ENCODE peak calls at places on chromosome 6, in four cellular contexts. S, U, X and Q are unnamed samples.

GRCh38 chr6:85620308-85620707 is 22.4 kb downstream of the SYNCRIP start:
- DNase-seq in X (no peak), S (no peak), U (no peak), Q (no peak)

GRCh38 chr6:161866570-161866969 is 592.7 kb upstream of the AGPAT4 start:
- DNase-seq in U (no peak), S (no peak), X (no peak), Q (no peak)

GRCh38 chr6:116497089-116497676 is 14.3 kb upstream of the CALHM5 start:
- DNase-seq in U (no peak), S (peak), X (no peak), Q (no peak)

GRCh38 chr6:72461144-72461543 is 160.7 kb upstream of the KCNQ5 start:
- DNase-seq in S (no peak), U (no peak), X (no peak), Q (no peak)

GRCh38 chr6:31651602-31652191 is 764 bp downstream of the BAG6 start:
- DNase-seq in S (no peak), X (peak), U (peak), Q (peak)

GRCh38 chr6:154410619-154411044 is 54.0 kb upstream of the IPCEF1 start:
- DNase-seq in U (peak), S (peak), X (peak), Q (peak)

GRCh38 chr6:132931937-132932336 is 117.6 kb downstream of the RPS12 start:
- DNase-seq in X (peak), S (no peak), U (no peak), Q (no peak)

GRCh38 chr6:38080349-38080748 is 260.8 kb downstream of the ZFAND3 start:
- DNase-seq in U (no peak), S (no peak), X (no peak), Q (no peak)

GRCh38 chr6:164928366-164929154 is 380.8 kb downstream of the C6orf118 start:
- DNase-seq in S (no peak), X (no peak), U (no peak), Q (no peak)

GRCh38 chr6:15498640-15499039 is 164.2 kb downstream of the DTNBP1 start:
- DNase-seq in S (peak), U (no peak), X (no peak), Q (no peak)

GRCh38 chr6:20447157-20447556 is 45.5 kb downstream of the E2F3 start:
- DNase-seq in U (no peak), X (no peak), S (no peak), Q (no peak)

GRCh38 chr6:96299525-96299924 is 222.1 kb upstream of the UFL1 start:
- DNase-seq in S (no peak), X (no peak), U (no peak), Q (no peak)

GRCh38 chr6:141437685-141438084 is 695.0 kb upstream of the GJE1 start:
- DNase-seq in S (no peak), U (no peak), X (no peak), Q (no peak)
- TF ChIP-seq POLR2A in S (no peak), U (no peak), X (no peak), Q (no peak)

DNA sequence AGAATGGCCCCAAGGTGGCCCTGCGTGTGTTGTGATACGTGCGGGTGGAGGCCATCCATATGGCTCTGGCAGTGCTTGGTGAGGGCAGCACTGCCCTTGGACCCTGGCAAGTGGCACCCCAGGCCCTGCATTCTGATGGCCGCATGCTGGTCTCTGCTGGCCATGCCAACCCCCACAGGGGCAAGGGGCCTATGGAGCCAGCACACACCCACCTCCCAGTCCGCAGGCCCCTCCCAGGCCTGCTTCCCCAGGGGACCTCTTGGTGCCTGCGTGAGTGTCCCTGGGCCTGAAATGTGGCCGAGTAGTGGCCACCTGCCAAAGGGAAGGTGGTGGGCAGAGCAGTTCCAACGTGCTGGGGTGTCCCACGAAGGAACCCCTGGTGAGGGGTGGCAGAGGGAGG is 17.6 kb downstream of the NQO2 start:
- DNase-seq in U (no peak), X (no peak), S (no peak), Q (no peak)
- TF ChIP-seq POLR2A in U (no peak), X (no peak), S (no peak), Q (no peak)

GRCh38 chr6:123768939-123769338 is 34.7 kb upstream of the NKAIN2 start:
- DNase-seq in U (no peak), S (no peak), X (no peak), Q (no peak)
- TF ChIP-seq POLR2A in U (no peak), S (no peak), X (no peak), Q (no peak)

GRCh38 chr6:32867022-32867477 is 13.1 kb downstream of the PSMB9 start:
- DNase-seq in S (no peak), U (no peak), X (no peak), Q (no peak)
- TF ChIP-seq POLR2A in S (no peak), U (no peak), X (no peak), Q (no peak)

GRCh38 chr6:41072836-41073202 is at the start of gene NFYA:
- DNase-seq in X (no peak), S (no peak), U (peak), Q (no peak)
- TF ChIP-seq POLR2A in X (peak), S (no peak), U (peak), Q (no peak)

GRCh38 chr6:138404666-138405337 is 779 bp downstream of the HEBP2 start:
- DNase-seq in U (no peak), S (peak), X (no peak), Q (peak)
- TF ChIP-seq POLR2A in U (no peak), S (no peak), X (no peak), Q (no peak)

GRCh38 chr6:84137051-84137375 is 90.4 kb downstream of the CEP162 start:
- DNase-seq in U (no peak), S (no peak), X (no peak), Q (no peak)
- TF ChIP-seq POLR2A in U (no peak), S (no peak), X (no peak), Q (no peak)

DNA sequence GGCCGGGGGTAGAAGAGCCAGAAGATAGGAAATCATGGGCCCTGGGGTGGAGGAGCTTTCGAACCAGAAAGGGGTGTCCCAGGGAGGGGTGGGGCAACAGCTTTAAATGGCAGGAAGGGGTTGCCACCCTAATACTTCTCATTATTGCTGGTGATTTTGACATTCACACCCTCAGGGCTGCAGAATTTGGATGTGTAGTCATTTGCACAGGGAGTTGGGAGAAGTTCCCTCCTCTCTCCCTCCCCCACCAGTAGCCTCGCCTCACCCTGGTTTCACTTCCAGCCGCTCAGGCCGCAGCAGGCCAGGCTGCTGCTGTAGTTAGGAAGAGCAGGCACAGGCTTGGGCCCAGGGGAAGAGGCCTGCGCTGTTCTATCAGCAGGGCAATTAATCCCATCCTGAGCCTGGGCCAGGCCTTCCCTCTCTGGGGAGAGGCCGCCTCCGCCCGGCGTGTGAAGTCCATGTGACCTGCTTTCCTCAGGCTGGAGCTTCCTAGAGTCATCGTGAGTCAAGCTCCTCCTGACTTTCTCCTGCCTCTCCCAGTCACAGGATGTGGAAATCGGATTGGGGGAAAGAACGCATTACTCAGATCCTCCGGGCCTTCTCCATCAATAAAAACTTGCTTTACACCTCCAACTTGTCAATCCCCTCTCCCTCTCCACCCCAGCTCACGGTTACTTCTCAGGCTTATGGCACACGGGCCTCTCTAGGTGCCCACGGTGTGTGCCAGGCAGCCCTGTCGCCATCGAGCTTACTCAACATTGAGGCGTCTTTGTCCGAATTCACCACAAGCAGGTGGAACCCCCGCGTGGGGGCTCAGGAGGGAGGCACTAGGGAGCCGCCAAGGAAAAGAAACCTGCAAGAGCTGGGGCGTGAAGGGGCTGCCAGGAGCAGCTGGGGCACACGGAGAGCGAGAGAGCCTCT is 7.8 kb downstream of the ADTRP start:
- DNase-seq in X (peak), S (peak), U (peak), Q (peak)
- TF ChIP-seq POLR2A in X (no peak), S (no peak), U (peak), Q (no peak)

DNA sequence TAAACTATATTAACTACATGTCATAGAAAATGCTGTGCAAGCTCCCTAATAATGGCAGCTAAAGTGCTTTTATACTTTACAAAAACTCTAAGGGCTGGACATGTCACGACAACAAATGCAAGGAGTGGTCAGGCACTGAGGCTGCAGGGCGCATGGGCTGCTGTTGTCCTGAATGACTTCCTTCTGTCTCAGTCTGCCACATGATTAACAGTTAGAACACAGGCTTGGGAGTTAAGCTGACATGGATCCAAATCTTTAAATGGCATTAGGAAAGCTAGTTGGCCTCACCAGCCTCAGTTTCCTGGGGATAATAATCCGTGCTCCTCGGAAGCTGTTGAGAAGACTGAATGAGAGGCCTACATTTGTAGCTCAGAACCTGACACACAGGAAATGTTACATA is 57.4 kb downstream of the PREP start:
- DNase-seq in S (no peak), U (no peak), X (no peak), Q (no peak)
- TF ChIP-seq POLR2A in S (no peak), U (no peak), X (no peak), Q (no peak)

DNA sequence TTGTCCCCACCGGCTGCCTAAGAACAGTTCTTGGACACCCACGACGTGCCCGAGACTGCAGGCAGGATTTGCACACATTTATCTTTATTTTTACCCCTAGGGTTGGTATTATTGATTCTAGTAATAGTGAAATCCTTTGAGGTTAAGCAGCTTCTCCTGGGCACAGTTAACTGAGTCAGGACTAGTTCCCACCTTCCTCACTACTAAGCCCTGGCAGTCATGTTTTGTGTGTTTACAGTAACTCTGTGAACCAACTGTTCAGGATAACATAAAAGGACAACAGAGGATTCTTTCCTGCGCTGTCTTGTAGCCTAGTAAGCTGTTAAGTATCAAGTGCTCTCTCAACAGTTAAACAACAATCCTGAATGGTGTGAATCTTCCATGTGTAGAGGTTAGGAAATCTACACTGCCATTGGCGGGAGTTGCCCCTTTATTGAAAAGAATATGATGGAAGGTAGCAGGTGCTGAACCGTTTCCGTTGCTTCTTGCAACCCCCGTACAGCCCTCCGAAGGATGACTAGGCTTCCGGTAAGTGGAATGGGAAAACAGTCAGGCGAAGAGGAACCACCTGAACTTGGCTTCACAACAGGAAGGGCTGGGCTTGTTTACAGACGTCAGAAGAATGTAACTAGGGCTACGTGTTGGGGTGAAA is 979 bp upstream of the SOD2 start:
- DNase-seq in S (no peak), U (no peak), X (no peak), Q (peak)
- TF ChIP-seq POLR2A in S (no peak), U (no peak), X (no peak), Q (no peak)